ENCODE peak calls at places on chromosomes 13 and 19, in six cellular contexts. H, O, A, W, L and E are unnamed samples.

GRCh38 chr19:17735410-17735809 is 15.9 kb upstream of the FCHO1 start:
- DNase-seq in H (no peak), L (no peak), W (no peak), A (no peak), O (no peak), E (no peak)

GRCh38 chr13:39618546-39618945 is 15.6 kb upstream of the LHFPL6 start:
- DNase-seq in L (no peak), A (no peak), H (no peak), O (no peak), W (no peak), E (no peak)

GRCh38 chr13:102779426-102780159 is 6.0 kb upstream of the TEX30 start:
- DNase-seq in W (no peak), O (no peak), A (no peak), L (no peak), H (no peak), E (no peak)

GRCh38 chr19:31235806-31236205 is 113.4 kb downstream of the TSHZ3 start:
- DNase-seq in W (no peak), A (no peak), H (no peak), L (no peak), O (no peak), E (no peak)

GRCh38 chr19:40416918-40417713 is 3.9 kb upstream of the PRX start:
- DNase-seq in H (peak), O (no peak), W (peak), L (peak), A (no peak), E (peak)

GRCh38 chr19:17784201-17785008 is 10.5 kb upstream of the B3GNT3 start:
- DNase-seq in W (peak), A (no peak), H (peak), L (peak), O (no peak), E (peak)

GRCh38 chr19:49436381-49437017 is 4.8 kb downstream of the SLC17A7 start:
- DNase-seq in A (no peak), O (no peak), L (no peak), H (no peak), W (no peak), E (no peak)

GRCh38 chr19:42332059-42332458 is 6.6 kb downstream of the MEGF8 start:
- DNase-seq in A (no peak), O (no peak), H (no peak), L (no peak), W (no peak), E (no peak)

GRCh38 chr19:46610413-46610775 is 9.3 kb downstream of the CALM3 start:
- DNase-seq in A (no peak), L (no peak), H (no peak), W (no peak), O (no peak), E (no peak)

GRCh38 chr13:98393873-98394272 is 183.0 kb downstream of the STK24 start:
- DNase-seq in L (no peak), H (no peak), A (no peak), O (no peak), W (no peak), E (no peak)

GRCh38 chr13:30787747-30788535 is 52.6 kb downstream of the ALOX5AP start:
- DNase-seq in H (no peak), W (no peak), O (no peak), L (no peak), A (no peak), E (no peak)

GRCh38 chr19:47280183-47280797 is 5.6 kb downstream of the INAFM1 start:
- DNase-seq in A (no peak), L (no peak), H (no peak), O (no peak), W (peak), E (no peak)

GRCh38 chr19:46426506-46427162 is 2.1 kb downstream of the PNMA8C start:
- DNase-seq in L (peak), W (peak), H (peak), A (peak), O (no peak), E (peak)

GRCh38 chr19:43784981-43785808 is 4.4 kb upstream of the KCNN4 start:
- DNase-seq in L (peak), A (peak), W (peak), O (no peak), H (peak), E (peak)

GRCh38 chr13:102693781-102694180 is 1.1 kb downstream of the METTL21C start:
- DNase-seq in W (peak), L (no peak), A (peak), O (no peak), H (no peak), E (peak)

GRCh38 chr19:23957660-23958281 is 43.1 kb downstream of the ZNF726 start:
- DNase-seq in L (no peak), O (no peak), W (peak), H (no peak), A (peak), E (peak)

GRCh38 chr13:81929988-81930387 is 1589.1 kb upstream of the SPRY2 start:
- DNase-seq in L (no peak), A (no peak), H (no peak), W (no peak), O (no peak), E (peak)

GRCh38 chr13:54091884-54092283 is 1063.3 kb downstream of the OLFM4 start:
- DNase-seq in W (no peak), L (no peak), H (no peak), O (no peak), A (no peak), E (no peak)
- TF ChIP-seq CTCF in W (no peak), L (no peak), H (no peak), O (no peak), A (no peak), E (no peak)

GRCh38 chr19:35332817-35333216 is 3.8 kb downstream of the CD22 start:
- DNase-seq in H (no peak), L (no peak), O (no peak), A (no peak), W (no peak), E (no peak)
- H3K4me3 ChIP-seq in H (no peak), L (no peak), O (no peak), A (no peak), W (no peak), E (no peak)

GRCh38 chr13:50082426-50083283 is 67.4 kb downstream of the KCNRG start:
- DNase-seq in W (peak), H (peak), L (peak), A (no peak), O (no peak), E (peak)

GRCh38 chr13:50080158-50080855 is 65.1 kb downstream of the KCNRG start:
- DNase-seq in H (peak), A (no peak), O (no peak), L (no peak), W (peak), E (peak)

GRCh38 chr13:50080856-50081105 is 65.5 kb downstream of the KCNRG start:
- DNase-seq in W (no peak), A (no peak), L (no peak), H (no peak), O (no peak), E (peak)

GRCh38 chr13:50081106-50081898 is 66.1 kb downstream of the KCNRG start:
- DNase-seq in H (peak), O (no peak), L (peak), A (no peak), W (no peak), E (no peak)

GRCh38 chr13:50081899-50082425 is 66.7 kb downstream of the KCNRG start:
- DNase-seq in O (peak), W (peak), L (peak), A (peak), H (peak), E (peak)
- TF ChIP-seq CTCF in O (no peak), W (no peak), L (no peak), A (no peak), H (no peak), E (no peak)

DNA sequence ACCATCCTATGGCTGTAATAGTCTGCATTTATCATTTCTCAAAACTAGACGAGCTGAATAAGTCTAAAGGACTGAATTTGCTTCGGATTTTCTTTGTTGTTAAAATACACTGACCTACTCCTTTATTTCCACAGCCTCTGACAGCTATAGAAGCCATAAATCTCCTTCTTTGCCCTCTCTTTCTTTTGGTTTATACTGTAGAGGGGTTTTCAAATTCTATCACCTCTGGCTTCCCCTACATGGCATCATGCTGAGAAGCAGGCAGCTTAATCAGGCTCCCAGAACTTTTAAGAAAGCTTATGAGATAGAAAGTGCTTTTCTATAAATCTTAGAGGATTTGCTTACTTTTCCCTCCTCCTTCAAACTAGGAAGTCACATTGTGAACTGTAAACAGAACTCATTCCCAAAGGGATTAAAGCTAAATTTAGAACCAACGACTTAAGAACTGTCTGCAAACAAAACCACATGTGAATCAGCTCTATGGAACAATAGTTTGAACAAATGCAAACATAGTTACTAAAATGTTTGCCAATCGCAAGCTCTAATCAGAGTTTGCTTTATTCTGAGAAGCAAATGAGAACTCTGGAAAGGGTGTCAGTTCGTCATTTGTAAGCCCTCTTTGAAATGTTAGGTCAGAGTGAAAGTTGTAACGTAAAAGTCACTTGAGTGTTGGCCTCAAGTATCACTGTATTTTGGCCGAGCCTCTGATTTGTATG is 344.0 kb downstream of the RFC3 start:
- DNase-seq in A (peak), L (no peak), W (peak), H (no peak), O (no peak), E (peak)
- H3K4me3 ChIP-seq in A (no peak), L (no peak), W (peak), H (no peak), O (peak), E (no peak)